ENCODE peak calls at places on chromosome 21, in six cellular contexts. A is SHP77, K is endothelial cell, R is left lung, X is psoas muscle, M is occipital lobe. D is an unnamed sample.

GRCh38 chr21:33660406-33660805 is 18.1 kb downstream of the ITSN1 start:
- DNase-seq in A (no peak), K (no peak), R (no peak), X (no peak), M (no peak), D (no peak)

GRCh38 chr21:42414928-42415769 is 11.4 kb downstream of the UBASH3A start:
- DNase-seq in A (peak), K (no peak), R (no peak), X (no peak), M (peak), D (no peak)

GRCh38 chr21:36487641-36488307 is 7.9 kb upstream of the CLDN14 start:
- DNase-seq in A (no peak), K (no peak), R (no peak), X (no peak), M (no peak), D (no peak)

GRCh38 chr21:35664683-35665082 is 395.6 kb downstream of the SETD4 start:
- DNase-seq in A (no peak), K (no peak), R (no peak), X (no peak), M (no peak), D (no peak)

GRCh38 chr21:33560965-33561364 is 18.1 kb downstream of the SON start:
- DNase-seq in A (no peak), K (no peak), R (no peak), X (no peak), M (no peak), D (no peak)

GRCh38 chr21:34526618-34527290 is 14.7 kb upstream of the KCNE1 start:
- DNase-seq in A (no peak), K (peak), R (no peak), X (peak), M (peak), D (no peak)

GRCh38 chr21:33265664-33266049 is 510 bp upstream of the IL10RB start:
- DNase-seq in A (peak), K (no peak), R (peak), X (peak), M (no peak), D (no peak)

GRCh38 chr21:46454634-46455390 is 3.9 kb upstream of the DIP2A start:
- DNase-seq in A (no peak), K (no peak), R (no peak), X (no peak), M (no peak), D (no peak)

GRCh38 chr21:38440746-38441145 is 57.5 kb downstream of the ERG start:
- DNase-seq in A (no peak), K (no peak), R (no peak), X (no peak), M (no peak), D (no peak)

GRCh38 chr21:42336065-42336464 is 14.7 kb downstream of the TFF2 start:
- DNase-seq in A (peak), K (no peak), R (no peak), X (no peak), M (no peak), D (no peak)

GRCh38 chr21:42313501-42313969 is 1.7 kb downstream of the TFF3 start:
- DNase-seq in A (peak), K (no peak), R (peak), X (no peak), M (no peak), D (no peak)

GRCh38 chr21:42291751-42292562 is 23.3 kb downstream of the TFF3 start:
- DNase-seq in A (no peak), K (no peak), R (peak), X (no peak), M (no peak), D (peak)

GRCh38 chr21:38679531-38679930 is 126.2 kb upstream of the ETS2 start:
- DNase-seq in A (no peak), K (no peak), R (no peak), X (no peak), M (no peak), D (no peak)

GRCh38 chr21:34080693-34081092 is 7.3 kb downstream of the MRPS6 start:
- DNase-seq in A (no peak), K (no peak), R (no peak), X (no peak), M (no peak), D (no peak)

GRCh38 chr21:43329361-43330269 is 97.3 kb downstream of the SIK1 start:
- DNase-seq in A (no peak), K (no peak), R (peak), X (peak), M (no peak), D (no peak)

GRCh38 chr21:33642896-33643657 is 776 bp downstream of the ITSN1 start:
- DNase-seq in A (no peak), K (no peak), R (peak), X (peak), M (no peak), D (no peak)

GRCh38 chr21:35412231-35412630 is 363.1 kb upstream of the RUNX1 start:
- DNase-seq in A (no peak), K (no peak), R (no peak), X (no peak), M (no peak), D (no peak)

GRCh38 chr21:32921632-32922230 is 104.0 kb upstream of the OLIG2 start:
- DNase-seq in A (no peak), K (peak), R (peak), X (peak), M (no peak), D (no peak)

GRCh38 chr21:28892550-28893111 is 100.0 kb downstream of the LTN1 start:
- DNase-seq in A (no peak), K (no peak), R (no peak), X (no peak), M (no peak), D (no peak)

GRCh38 chr21:46124083-46124925 is 26.4 kb downstream of the COL6A2 start:
- DNase-seq in A (no peak), K (peak), R (peak), X (peak), M (no peak), D (peak)

GRCh38 chr21:15875286-15875685 is 145.5 kb downstream of the USP25 start:
- DNase-seq in A (no peak), K (no peak), R (no peak), X (no peak), M (no peak), D (no peak)

GRCh38 chr21:30408782-30409494 is 13.1 kb downstream of the KRTAP13-1 start:
- DNase-seq in A (peak), K (peak), R (peak), X (no peak), M (no peak), D (no peak)

GRCh38 chr21:42460391-42461184 is 35.4 kb downstream of the RSPH1 start:
- DNase-seq in A (peak), K (no peak), R (no peak), X (no peak), M (no peak), D (no peak)

GRCh38 chr21:34965200-34966174 is 83.6 kb downstream of the RUNX1 start:
- DNase-seq in A (no peak), K (no peak), R (no peak), X (no peak), M (no peak), D (no peak)

GRCh38 chr21:26587621-26588260 is 14.7 kb upstream of the CYYR1 start:
- DNase-seq in A (no peak), K (no peak), R (no peak), X (no peak), M (no peak), D (no peak)

GRCh38 chr21:37751268-37751975 is 164.8 kb downstream of the KCNJ6 start:
- DNase-seq in A (no peak), K (no peak), R (no peak), X (no peak), M (no peak), D (no peak)

GRCh38 chr21:41360072-41360821 is 1.6 kb upstream of the MX2 start:
- DNase-seq in A (peak), K (no peak), R (no peak), X (peak), M (no peak), D (no peak)

GRCh38 chr21:42130447-42130846 is 59.3 kb downstream of the UMODL1 start:
- DNase-seq in A (no peak), K (no peak), R (no peak), X (no peak), M (no peak), D (peak)

GRCh38 chr21:31732891-31733520 is 1.1 kb upstream of the SCAF4 start:
- DNase-seq in A (no peak), K (no peak), R (no peak), X (no peak), M (no peak), D (no peak)

GRCh38 chr21:36433011-36433709 is 46.8 kb downstream of the CLDN14 start:
- DNase-seq in A (no peak), K (no peak), R (no peak), X (no peak), M (no peak), D (no peak)

GRCh38 chr21:44375281-44375651 is 21.8 kb downstream of the TRPM2 start:
- DNase-seq in A (no peak), K (no peak), R (peak), X (no peak), M (no peak), D (no peak)

GRCh38 chr21:42684109-42684916 is 30.9 kb downstream of the PDE9A start:
- DNase-seq in A (no peak), K (no peak), R (peak), X (no peak), M (no peak), D (no peak)

GRCh38 chr21:38241029-38241740 is 15.6 kb upstream of the KCNJ15 start:
- DNase-seq in A (no peak), K (no peak), R (no peak), X (no peak), M (no peak), D (no peak)

GRCh38 chr21:45989355-45990048 is 7.9 kb downstream of the COL6A1 start:
- DNase-seq in A (no peak), K (peak), R (peak), X (peak), M (no peak), D (peak)

GRCh38 chr21:26966978-26967913 is at the start of gene ADAMTS5:
- DNase-seq in A (no peak), K (peak), R (peak), X (peak), M (peak), D (peak)

GRCh38 chr21:24050233-24050632 is 1557.0 kb downstream of the MRPL39 start:
- DNase-seq in A (no peak), K (no peak), R (no peak), X (no peak), M (no peak), D (no peak)

GRCh38 chr21:40760811-40761210 is 86.1 kb downstream of the DSCAM start:
- DNase-seq in A (no peak), K (no peak), R (no peak), X (no peak), M (no peak), D (no peak)

GRCh38 chr21:26550357-26550756 is 22.7 kb downstream of the CYYR1 start:
- DNase-seq in A (no peak), K (no peak), R (no peak), X (no peak), M (no peak), D (no peak)

GRCh38 chr21:32007461-32007860 is 134.6 kb downstream of the HUNK start:
- DNase-seq in A (no peak), K (no peak), R (no peak), X (peak), M (peak), D (no peak)

D was measured in posterior cingulate gyrus.